ENCODE peak calls at places on chromosomes 7 and 10, in five cellular contexts. F is body of pancreas, G is IMR-90, L is tibial nerve, Q is ovary. J is an unnamed sample.

GRCh38 chr7:30548762-30549344 is 44.2 kb upstream of the GGCT start:
- DNase-seq in F (peak), G (peak), L (peak), Q (peak), J (peak)

GRCh38 chr7:98802088-98802780 is 67.6 kb downstream of the TMEM130 start:
- DNase-seq in F (no peak), G (peak), L (no peak), Q (no peak), J (peak)

GRCh38 chr10:5776881-5777197 is 36.4 kb downstream of the GDI2 start:
- DNase-seq in F (no peak), G (peak), L (no peak), Q (no peak), J (no peak)

GRCh38 chr10:69061305-69062161 is 26.4 kb upstream of the SRGN start:
- DNase-seq in F (peak), G (peak), L (peak), Q (peak), J (peak)

GRCh38 chr7:28155964-28156363 is 24.6 kb downstream of the JAZF1 start:
- DNase-seq in F (peak), G (peak), L (no peak), Q (no peak), J (no peak)

GRCh38 chr10:93437000-93437945 is 44.9 kb downstream of the MYOF start:
- DNase-seq in F (peak), G (peak), L (peak), Q (peak), J (peak)

GRCh38 chr10:33869089-33869488 is 534.6 kb upstream of the NRP1 start:
- DNase-seq in F (no peak), G (no peak), L (no peak), Q (no peak), J (no peak)

GRCh38 chr10:103044942-103045489 is 126.9 kb downstream of the CNNM2 start:
- DNase-seq in F (no peak), G (peak), L (no peak), Q (no peak), J (no peak)

GRCh38 chr7:96135241-96135640 is 186.7 kb downstream of the SLC25A13 start:
- DNase-seq in F (no peak), G (no peak), L (no peak), Q (no peak), J (no peak)

GRCh38 chr10:73648975-73649829 is 6.6 kb downstream of the SYNPO2L start:
- DNase-seq in F (no peak), G (peak), L (no peak), Q (no peak), J (no peak)

GRCh38 chr7:47991741-47992311 is 12.4 kb upstream of the HUS1 start:
- DNase-seq in F (peak), G (peak), L (peak), Q (peak), J (peak)

GRCh38 chr7:139798221-139798620 is 20.4 kb upstream of the HIPK2 start:
- DNase-seq in F (no peak), G (no peak), L (no peak), Q (no peak), J (no peak)

GRCh38 chr7:139883814-139884213 is 54.8 kb downstream of the TBXAS1 start:
- DNase-seq in F (no peak), G (no peak), L (no peak), Q (no peak), J (no peak)

GRCh38 chr7:28315565-28316420 is 96.5 kb upstream of the CREB5 start:
- DNase-seq in F (no peak), G (peak), L (peak), Q (no peak), J (no peak)

GRCh38 chr7:149690688-149691446 is 82.5 kb downstream of the ZNF467 start:
- DNase-seq in F (peak), G (peak), L (peak), Q (peak), J (peak)

GRCh38 chr7:107687656-107688055 is 27.0 kb downstream of the SLC26A4 start:
- DNase-seq in F (no peak), G (peak), L (no peak), Q (no peak), J (no peak)

GRCh38 chr10:120314426-120314825 is 142.6 kb upstream of the PLPP4 start:
- DNase-seq in F (no peak), G (no peak), L (no peak), Q (no peak), J (no peak)

GRCh38 chr7:24602860-24603456 is 29.7 kb downstream of the PALS2 start:
- DNase-seq in F (no peak), G (no peak), L (no peak), Q (no peak), J (no peak)

GRCh38 chr7:135842446-135843175 is 94.0 kb upstream of the FAM180A start:
- DNase-seq in F (no peak), G (no peak), L (no peak), Q (no peak), J (no peak)

GRCh38 chr7:48144291-48144768 is 26.9 kb upstream of the ABCA13 start:
- DNase-seq in F (peak), G (no peak), L (no peak), Q (no peak), J (no peak)

GRCh38 chr10:127947206-127947605 is 40.3 kb downstream of the PTPRE start:
- DNase-seq in F (no peak), G (no peak), L (no peak), Q (no peak), J (peak)

GRCh38 chr7:150875791-150876190 is 23.5 kb downstream of the AOC1 start:
- DNase-seq in F (no peak), G (no peak), L (no peak), Q (no peak), J (peak)

GRCh38 chr10:46541735-46542566 is 14.5 kb downstream of the GPRIN2 start:
- DNase-seq in F (peak), G (no peak), L (peak), Q (peak), J (no peak)

GRCh38 chr7:155921804-155922506 is 109.7 kb upstream of the SHH start:
- DNase-seq in F (peak), G (no peak), L (no peak), Q (no peak), J (no peak)

GRCh38 chr7:44395067-44395466 is 69.7 kb upstream of the CAMK2B start:
- DNase-seq in F (peak), G (no peak), L (no peak), Q (no peak), J (no peak)

GRCh38 chr7:144513332-144513731 is 109.8 kb upstream of the NOBOX start:
- DNase-seq in F (no peak), G (no peak), L (no peak), Q (no peak), J (peak)

GRCh38 chr7:22251906-22252495 is 105.0 kb downstream of the RAPGEF5 start:
- DNase-seq in F (no peak), G (no peak), L (no peak), Q (no peak), J (no peak)

GRCh38 chr7:129657363-129657762 is 45.8 kb downstream of the NRF1 start:
- DNase-seq in F (no peak), G (no peak), L (no peak), Q (no peak), J (no peak)

GRCh38 chr10:87861034-87861433 is 2.3 kb downstream of the KLLN start:
- DNase-seq in F (no peak), G (no peak), L (no peak), Q (no peak), J (peak)

GRCh38 chr7:33639552-33640197 is 265.7 kb upstream of the BMPER start:
- DNase-seq in F (no peak), G (no peak), L (no peak), Q (no peak), J (peak)

GRCh38 chr10:116168329-116168728 is 104.7 kb downstream of the GFRA1 start:
- DNase-seq in F (no peak), G (no peak), L (no peak), Q (no peak), J (no peak)
- TF ChIP-seq POLR2A in F (no peak), G (no peak), L (no peak), Q (no peak), J (no peak)

GRCh38 chr7:141737836-141738591 is at the start of gene SSBP1:
- DNase-seq in F (peak), G (peak), L (peak), Q (peak), J (peak)
- TF ChIP-seq POLR2A in F (peak), G (peak), L (peak), Q (peak), J (peak)

GRCh38 chr10:70145666-70146488 is 623 bp downstream of the TYSND1 start:
- DNase-seq in F (peak), G (peak), L (no peak), Q (peak), J (peak)
- TF ChIP-seq POLR2A in F (no peak), G (no peak), L (no peak), Q (no peak), J (peak)

GRCh38 chr10:133309111-133309719 is 501 bp downstream of the ZNF511 start:
- DNase-seq in F (peak), G (peak), L (peak), Q (peak), J (peak)
- TF ChIP-seq POLR2A in F (peak), G (no peak), L (no peak), Q (no peak), J (no peak)

GRCh38 chr10:78458983-78459638 is 425.4 kb downstream of the RPS24 start:
- DNase-seq in F (peak), G (peak), L (no peak), Q (no peak), J (peak)
- TF ChIP-seq POLR2A in F (peak), G (no peak), L (no peak), Q (no peak), J (no peak)

DNA sequence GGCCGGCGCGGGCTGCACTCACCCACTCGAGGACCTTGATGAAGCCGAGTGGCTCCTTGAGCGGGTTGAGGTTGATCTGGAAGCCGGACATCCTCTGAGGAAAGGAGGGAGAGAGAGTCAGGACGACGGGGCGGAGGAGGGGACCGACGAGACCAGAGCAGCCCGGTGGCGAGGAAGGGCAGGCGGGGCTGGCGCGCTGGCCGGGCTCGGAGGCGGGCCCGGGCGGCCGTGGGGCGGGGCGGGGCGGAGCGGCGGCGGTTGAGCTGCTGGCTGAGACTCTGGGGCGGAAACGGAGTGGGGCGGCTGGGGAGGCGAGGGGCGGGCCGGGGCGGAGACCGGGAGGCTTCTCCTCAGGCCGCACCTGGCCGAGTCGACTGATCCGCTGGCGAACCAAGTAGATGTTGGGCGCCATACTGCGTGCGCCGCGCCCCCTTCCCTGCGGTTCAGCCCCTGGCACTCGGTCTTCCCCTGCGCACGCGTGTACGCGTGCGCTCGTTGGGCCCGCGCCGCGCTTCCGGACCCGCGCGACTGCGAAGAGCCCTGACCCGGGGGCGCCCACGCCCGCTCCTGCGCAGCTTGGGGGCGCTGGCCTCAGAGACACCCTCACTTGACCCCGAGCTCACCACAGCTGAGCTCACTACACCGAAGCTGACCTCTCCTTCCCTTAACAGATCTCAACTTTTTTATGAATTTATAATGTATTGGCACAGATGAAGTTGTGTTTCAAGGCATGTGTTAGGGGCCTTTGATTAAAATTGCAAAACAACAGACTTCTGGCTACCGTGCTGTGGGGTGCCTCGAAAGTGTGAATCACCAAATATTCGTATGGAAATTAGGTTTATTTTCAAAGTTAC is at the start of gene SYPL1:
- DNase-seq in F (peak), G (peak), L (peak), Q (peak), J (peak)
- TF ChIP-seq POLR2A in F (peak), G (no peak), L (peak), Q (peak), J (peak)

GRCh38 chr7:100893910-100894763 is 1.6 kb downstream of the ACHE start:
- DNase-seq in F (no peak), G (no peak), L (no peak), Q (no peak), J (no peak)
- TF ChIP-seq POLR2A in F (no peak), G (no peak), L (no peak), Q (no peak), J (no peak)

DNA sequence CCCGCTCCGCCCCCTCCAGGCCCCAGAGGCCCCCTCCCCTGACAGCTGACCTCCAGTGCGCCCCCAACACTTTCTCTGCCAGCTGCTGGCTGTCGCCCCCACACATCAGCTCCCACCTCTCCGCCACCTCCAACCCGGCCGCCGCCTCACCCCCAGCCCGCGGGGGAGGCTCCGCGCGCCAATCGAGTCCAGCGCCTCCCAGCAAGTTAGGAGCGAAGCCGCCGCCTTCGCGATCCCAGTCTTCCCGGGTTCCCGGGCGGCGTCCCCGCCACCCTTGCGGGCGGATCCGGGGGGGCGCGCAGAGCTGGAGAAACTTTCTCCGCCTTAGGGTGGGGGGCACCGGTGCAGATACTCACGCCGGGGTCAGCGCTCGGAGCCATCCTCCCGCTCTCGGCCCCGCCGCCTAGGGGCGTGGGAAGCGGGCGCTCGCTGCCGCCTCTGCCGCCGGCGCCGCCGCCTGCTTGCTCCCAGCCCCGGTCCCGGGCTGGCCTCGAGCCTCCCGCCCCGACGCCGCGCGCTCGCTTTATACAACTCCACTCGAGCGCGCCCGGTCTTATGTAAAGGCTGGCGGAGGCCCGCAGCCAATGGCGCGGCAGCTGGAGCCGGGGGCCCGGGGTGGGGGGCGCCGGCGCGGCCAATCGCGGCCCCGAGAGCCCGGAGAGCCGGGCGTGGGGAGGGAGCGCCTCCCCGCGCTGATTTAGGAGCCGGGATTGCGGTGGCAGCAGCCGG is at the start of gene CRTAC1:
- DNase-seq in F (peak), G (no peak), L (peak), Q (peak), J (no peak)
- TF ChIP-seq POLR2A in F (peak), G (no peak), L (peak), Q (no peak), J (no peak)

DNA sequence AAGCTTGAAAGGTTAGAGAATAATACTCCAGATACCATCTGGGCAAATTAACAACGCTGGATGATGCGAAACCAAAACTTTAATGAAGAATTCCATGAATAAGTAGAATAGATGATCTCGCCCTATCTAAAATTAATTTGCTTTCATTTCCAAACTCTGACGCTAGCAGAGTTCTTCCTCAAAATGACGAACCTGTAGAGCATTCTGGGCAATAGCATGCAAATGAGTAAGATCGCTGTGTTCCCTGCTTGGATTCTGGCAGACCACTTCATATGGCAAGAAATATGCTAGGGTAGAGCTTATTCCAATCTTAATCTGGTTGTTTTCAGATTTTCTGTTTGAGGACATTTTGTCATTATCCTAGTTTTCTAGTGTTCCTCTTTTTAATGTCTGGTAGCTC is 36.1 kb upstream of the SMNDC1 start:
- DNase-seq in F (no peak), G (peak), L (no peak), Q (no peak), J (no peak)
- TF ChIP-seq POLR2A in F (no peak), G (no peak), L (no peak), Q (no peak), J (no peak)